ENCODE peak calls at places on chromosomes 12 and 14, in ten cellular contexts. One of them, this sample, is unnamed.

GRCh38 chr14:75640876-75641275 is 19.8 kb downstream of the ERG28 start:
- DNase-seq in AML-193: no peak
- DNase-seq in stimulated activated CD4-positive, alpha-beta T cell treated with anti-CD3 and anti-CD28 coated beads, Interleukin-1b, Interleukin-23, amount 100 ng/mL, for 24 hours: no peak
- DNase-seq in RWPE2: no peak
- DNase-seq in foreskin fibroblast: no peak
- DNase-seq in RWPE1: no peak
- DNase-seq in stimulated activated CD8-positive, alpha-beta memory T cell treated with anti-CD3 and anti-CD28 coated beads, Interleukin-4, amount 100 ng/mL, for 4 hours: no peak
- DNase-seq in iPS DF 6.9: no peak
- DNase-seq in CD8-positive, alpha-beta memory T cell: no peak
- DNase-seq in epithelial cell of esophagus: peak
- DNase-seq in this sample: no peak

GRCh38 chr12:5096241-5096880 is 52.7 kb downstream of the KCNA5 start:
- DNase-seq in AML-193: no peak
- DNase-seq in stimulated activated CD4-positive, alpha-beta T cell treated with anti-CD3 and anti-CD28 coated beads, Interleukin-1b, Interleukin-23, amount 100 ng/mL, for 24 hours: no peak
- DNase-seq in RWPE2: no peak
- DNase-seq in foreskin fibroblast: peak
- DNase-seq in RWPE1: peak
- DNase-seq in stimulated activated CD8-positive, alpha-beta memory T cell treated with anti-CD3 and anti-CD28 coated beads, Interleukin-4, amount 100 ng/mL, for 4 hours: no peak
- DNase-seq in iPS DF 6.9: no peak
- DNase-seq in CD8-positive, alpha-beta memory T cell: no peak
- DNase-seq in epithelial cell of esophagus: no peak
- DNase-seq in this sample: no peak

GRCh38 chr12:12336049-12336411 is 14.0 kb downstream of the MANSC1 start:
- DNase-seq in AML-193: no peak
- DNase-seq in stimulated activated CD4-positive, alpha-beta T cell treated with anti-CD3 and anti-CD28 coated beads, Interleukin-1b, Interleukin-23, amount 100 ng/mL, for 24 hours: no peak
- DNase-seq in RWPE2: no peak
- DNase-seq in foreskin fibroblast: peak
- DNase-seq in RWPE1: no peak
- DNase-seq in stimulated activated CD8-positive, alpha-beta memory T cell treated with anti-CD3 and anti-CD28 coated beads, Interleukin-4, amount 100 ng/mL, for 4 hours: no peak
- DNase-seq in iPS DF 6.9: no peak
- DNase-seq in CD8-positive, alpha-beta memory T cell: no peak
- DNase-seq in epithelial cell of esophagus: peak
- DNase-seq in this sample: no peak

GRCh38 chr12:131098178-131098981 is 144.7 kb downstream of the ADGRD1 start:
- DNase-seq in AML-193: no peak
- DNase-seq in stimulated activated CD4-positive, alpha-beta T cell treated with anti-CD3 and anti-CD28 coated beads, Interleukin-1b, Interleukin-23, amount 100 ng/mL, for 24 hours: no peak
- DNase-seq in RWPE2: peak
- DNase-seq in foreskin fibroblast: no peak
- DNase-seq in RWPE1: no peak
- DNase-seq in stimulated activated CD8-positive, alpha-beta memory T cell treated with anti-CD3 and anti-CD28 coated beads, Interleukin-4, amount 100 ng/mL, for 4 hours: no peak
- DNase-seq in iPS DF 6.9: no peak
- DNase-seq in CD8-positive, alpha-beta memory T cell: no peak
- DNase-seq in epithelial cell of esophagus: no peak
- DNase-seq in this sample: no peak

GRCh38 chr12:546265-546919 is 86.7 kb downstream of the B4GALNT3 start:
- DNase-seq in AML-193: no peak
- DNase-seq in stimulated activated CD4-positive, alpha-beta T cell treated with anti-CD3 and anti-CD28 coated beads, Interleukin-1b, Interleukin-23, amount 100 ng/mL, for 24 hours: no peak
- DNase-seq in RWPE2: peak
- DNase-seq in foreskin fibroblast: no peak
- DNase-seq in RWPE1: no peak
- DNase-seq in stimulated activated CD8-positive, alpha-beta memory T cell treated with anti-CD3 and anti-CD28 coated beads, Interleukin-4, amount 100 ng/mL, for 4 hours: no peak
- DNase-seq in iPS DF 6.9: no peak
- DNase-seq in CD8-positive, alpha-beta memory T cell: no peak
- DNase-seq in epithelial cell of esophagus: no peak
- DNase-seq in this sample: no peak

GRCh38 chr12:72012874-72013273 is 74.2 kb downstream of the TPH2 start:
- DNase-seq in AML-193: no peak
- DNase-seq in stimulated activated CD4-positive, alpha-beta T cell treated with anti-CD3 and anti-CD28 coated beads, Interleukin-1b, Interleukin-23, amount 100 ng/mL, for 24 hours: no peak
- DNase-seq in RWPE2: no peak
- DNase-seq in foreskin fibroblast: no peak
- DNase-seq in RWPE1: no peak
- DNase-seq in stimulated activated CD8-positive, alpha-beta memory T cell treated with anti-CD3 and anti-CD28 coated beads, Interleukin-4, amount 100 ng/mL, for 4 hours: no peak
- DNase-seq in iPS DF 6.9: no peak
- DNase-seq in CD8-positive, alpha-beta memory T cell: no peak
- DNase-seq in epithelial cell of esophagus: no peak
- DNase-seq in this sample: no peak

GRCh38 chr12:96906498-96906848 is 584 bp upstream of the NEDD1 start:
- DNase-seq in AML-193: no peak
- DNase-seq in stimulated activated CD4-positive, alpha-beta T cell treated with anti-CD3 and anti-CD28 coated beads, Interleukin-1b, Interleukin-23, amount 100 ng/mL, for 24 hours: no peak
- DNase-seq in RWPE2: no peak
- DNase-seq in foreskin fibroblast: no peak
- DNase-seq in RWPE1: no peak
- DNase-seq in stimulated activated CD8-positive, alpha-beta memory T cell treated with anti-CD3 and anti-CD28 coated beads, Interleukin-4, amount 100 ng/mL, for 4 hours: no peak
- DNase-seq in iPS DF 6.9: no peak
- DNase-seq in CD8-positive, alpha-beta memory T cell: no peak
- DNase-seq in epithelial cell of esophagus: no peak
- DNase-seq in this sample: no peak

GRCh38 chr14:73645248-73645610 is 443 bp downstream of the DNAL1 start:
- DNase-seq in AML-193: no peak
- DNase-seq in stimulated activated CD4-positive, alpha-beta T cell treated with anti-CD3 and anti-CD28 coated beads, Interleukin-1b, Interleukin-23, amount 100 ng/mL, for 24 hours: no peak
- DNase-seq in RWPE2: no peak
- DNase-seq in foreskin fibroblast: no peak
- DNase-seq in RWPE1: no peak
- DNase-seq in stimulated activated CD8-positive, alpha-beta memory T cell treated with anti-CD3 and anti-CD28 coated beads, Interleukin-4, amount 100 ng/mL, for 4 hours: no peak
- DNase-seq in iPS DF 6.9: no peak
- DNase-seq in CD8-positive, alpha-beta memory T cell: no peak
- DNase-seq in epithelial cell of esophagus: no peak
- DNase-seq in this sample: no peak

GRCh38 chr14:77421241-77421640 is 2.1 kb downstream of the NOXRED1 start:
- DNase-seq in AML-193: no peak
- DNase-seq in stimulated activated CD4-positive, alpha-beta T cell treated with anti-CD3 and anti-CD28 coated beads, Interleukin-1b, Interleukin-23, amount 100 ng/mL, for 24 hours: no peak
- DNase-seq in RWPE2: no peak
- DNase-seq in foreskin fibroblast: peak
- DNase-seq in RWPE1: no peak
- DNase-seq in stimulated activated CD8-positive, alpha-beta memory T cell treated with anti-CD3 and anti-CD28 coated beads, Interleukin-4, amount 100 ng/mL, for 4 hours: no peak
- DNase-seq in iPS DF 6.9: no peak
- DNase-seq in CD8-positive, alpha-beta memory T cell: no peak
- DNase-seq in epithelial cell of esophagus: no peak
- DNase-seq in this sample: no peak

GRCh38 chr14:21528381-21529348 is 2.5 kb upstream of the SALL2 start:
- DNase-seq in AML-193: no peak
- DNase-seq in stimulated activated CD4-positive, alpha-beta T cell treated with anti-CD3 and anti-CD28 coated beads, Interleukin-1b, Interleukin-23, amount 100 ng/mL, for 24 hours: no peak
- DNase-seq in RWPE2: no peak
- DNase-seq in foreskin fibroblast: no peak
- DNase-seq in RWPE1: no peak
- DNase-seq in stimulated activated CD8-positive, alpha-beta memory T cell treated with anti-CD3 and anti-CD28 coated beads, Interleukin-4, amount 100 ng/mL, for 4 hours: no peak
- DNase-seq in iPS DF 6.9: no peak
- DNase-seq in CD8-positive, alpha-beta memory T cell: no peak
- DNase-seq in epithelial cell of esophagus: no peak
- DNase-seq in this sample: no peak

This sample was measured in hypothalamus.